ENCODE peak calls at places on chromosomes 11 and 22, in four cellular contexts. One of them, this sample, is unnamed.

GRCh38 chr11:72613977-72614376 is 60.2 kb downstream of the PDE2A start:
- DNase-seq in fibroblast of pulmonary artery: no peak
- DNase-seq in mucosa of descending colon: peak
- DNase-seq in mammary epithelial cell: no peak
- DNase-seq in this sample: peak

GRCh38 chr22:17135153-17135760 is 14.1 kb upstream of the TMEM121B start:
- DNase-seq in mammary epithelial cell: no peak
- DNase-seq in fibroblast of pulmonary artery: no peak
- DNase-seq in mucosa of descending colon: no peak
- DNase-seq in this sample: no peak

GRCh38 chr22:46537221-46537945 is at the start of gene CELSR1:
- DNase-seq in mucosa of descending colon: peak
- DNase-seq in fibroblast of pulmonary artery: peak
- DNase-seq in mammary epithelial cell: peak
- DNase-seq in this sample: peak

GRCh38 chr11:118102721-118103261 is 16.0 kb upstream of the SMIM35 start:
- DNase-seq in fibroblast of pulmonary artery: no peak
- DNase-seq in mammary epithelial cell: no peak
- DNase-seq in mucosa of descending colon: no peak
- DNase-seq in this sample: no peak

GRCh38 chr11:32279672-32280071 is 155.7 kb downstream of the WT1 start:
- DNase-seq in mammary epithelial cell: no peak
- DNase-seq in mucosa of descending colon: no peak
- DNase-seq in fibroblast of pulmonary artery: no peak
- DNase-seq in this sample: no peak

GRCh38 chr11:18005376-18006129 is 7.3 kb downstream of the SERGEF start:
- DNase-seq in fibroblast of pulmonary artery: no peak
- DNase-seq in mucosa of descending colon: no peak
- DNase-seq in mammary epithelial cell: no peak
- DNase-seq in this sample: no peak

GRCh38 chr11:63237413-63237812 is 6.0 kb downstream of the SLC22A25 start:
- DNase-seq in fibroblast of pulmonary artery: no peak
- DNase-seq in mucosa of descending colon: no peak
- DNase-seq in mammary epithelial cell: no peak
- DNase-seq in this sample: no peak

GRCh38 chr11:72308226-72309073 is 64.5 kb upstream of the PHOX2A start:
- DNase-seq in mucosa of descending colon: no peak
- DNase-seq in mammary epithelial cell: peak
- DNase-seq in fibroblast of pulmonary artery: peak
- DNase-seq in this sample: peak

GRCh38 chr11:33827206-33827605 is 52.9 kb upstream of the FBXO3 start:
- DNase-seq in fibroblast of pulmonary artery: no peak
- DNase-seq in mucosa of descending colon: no peak
- DNase-seq in mammary epithelial cell: no peak
- DNase-seq in this sample: no peak

GRCh38 chr11:78254263-78254662 is 65.5 kb downstream of the USP35 start:
- DNase-seq in mucosa of descending colon: no peak
- DNase-seq in fibroblast of pulmonary artery: no peak
- DNase-seq in mammary epithelial cell: no peak
- DNase-seq in this sample: no peak

GRCh38 chr11:111911563-111912401 is at the start of gene CRYAB:
- DNase-seq in fibroblast of pulmonary artery: peak
- DNase-seq in mammary epithelial cell: peak
- DNase-seq in mucosa of descending colon: peak
- DNase-seq in this sample: no peak

GRCh38 chr11:10679644-10680043 is 13.9 kb downstream of the IRAG1 start:
- DNase-seq in fibroblast of pulmonary artery: no peak
- DNase-seq in mucosa of descending colon: no peak
- DNase-seq in mammary epithelial cell: no peak
- DNase-seq in this sample: no peak

GRCh38 chr11:84812351-84813083 is 814.6 kb downstream of the DLG2 start:
- DNase-seq in mucosa of descending colon: no peak
- DNase-seq in mammary epithelial cell: no peak
- DNase-seq in fibroblast of pulmonary artery: no peak
- DNase-seq in this sample: no peak

GRCh38 chr11:15289718-15290117 is 175.0 kb downstream of the INSC start:
- DNase-seq in mucosa of descending colon: no peak
- DNase-seq in mammary epithelial cell: no peak
- DNase-seq in fibroblast of pulmonary artery: no peak
- DNase-seq in this sample: no peak

GRCh38 chr11:61429346-61429690 is 457 bp downstream of the CPSF7 start:
- DNase-seq in mammary epithelial cell: peak
- DNase-seq in mucosa of descending colon: peak
- DNase-seq in fibroblast of pulmonary artery: peak
- DNase-seq in this sample: peak

GRCh38 chr22:19718255-19719054 is 4.2 kb downstream of the SEPTIN5 start:
- DNase-seq in mucosa of descending colon: no peak
- DNase-seq in fibroblast of pulmonary artery: no peak
- DNase-seq in mammary epithelial cell: no peak
- DNase-seq in this sample: peak

GRCh38 chr11:117074122-117074521 is 24.1 kb downstream of the SIK3 start:
- DNase-seq in mammary epithelial cell: no peak
- DNase-seq in fibroblast of pulmonary artery: no peak
- DNase-seq in mucosa of descending colon: no peak
- DNase-seq in this sample: no peak

GRCh38 chr11:30911247-30911646 is 325.1 kb upstream of the MPPED2 start:
- DNase-seq in mammary epithelial cell: no peak
- DNase-seq in mucosa of descending colon: no peak
- DNase-seq in fibroblast of pulmonary artery: no peak
- DNase-seq in this sample: no peak

GRCh38 chr11:77106321-77106720 is 3.7 kb downstream of the OMP start:
- DNase-seq in mucosa of descending colon: peak
- DNase-seq in mammary epithelial cell: no peak
- DNase-seq in fibroblast of pulmonary artery: no peak
- DNase-seq in this sample: no peak

GRCh38 chr11:9625158-9625557 is 38.7 kb upstream of the SWAP70 start:
- DNase-seq in mammary epithelial cell: peak
- DNase-seq in fibroblast of pulmonary artery: no peak
- DNase-seq in mucosa of descending colon: no peak
- DNase-seq in this sample: no peak

GRCh38 chr22:48249721-48250268 is 1487.3 kb downstream of the TBC1D22A start:
- DNase-seq in mucosa of descending colon: no peak
- DNase-seq in fibroblast of pulmonary artery: no peak
- DNase-seq in mammary epithelial cell: no peak
- DNase-seq in this sample: no peak

GRCh38 chr22:38505595-38506117 is 455 bp downstream of the DDX17 start:
- DNase-seq in mammary epithelial cell: peak
- DNase-seq in mucosa of descending colon: peak
- DNase-seq in fibroblast of pulmonary artery: peak
- DNase-seq in this sample: peak

GRCh38 chr22:25482091-25482760 is 82.2 kb upstream of the GRK3 start:
- DNase-seq in mucosa of descending colon: no peak
- DNase-seq in mammary epithelial cell: no peak
- DNase-seq in fibroblast of pulmonary artery: no peak
- DNase-seq in this sample: no peak

GRCh38 chr22:17402304-17402703 is 33.0 kb downstream of the CECR2 start:
- DNase-seq in mucosa of descending colon: no peak
- DNase-seq in mammary epithelial cell: no peak
- DNase-seq in fibroblast of pulmonary artery: no peak
- DNase-seq in this sample: no peak

GRCh38 chr11:67504023-67504949 is 877 bp downstream of the PITPNM1 start:
- DNase-seq in fibroblast of pulmonary artery: peak
- DNase-seq in mammary epithelial cell: peak
- DNase-seq in mucosa of descending colon: no peak
- DNase-seq in this sample: peak

GRCh38 chr11:2951235-2952110 is 22.3 kb upstream of the PHLDA2 start:
- DNase-seq in fibroblast of pulmonary artery: peak
- DNase-seq in mucosa of descending colon: no peak
- DNase-seq in mammary epithelial cell: peak
- DNase-seq in this sample: no peak

GRCh38 chr11:97620012-97620411 is 1230.2 kb downstream of the JRKL start:
- DNase-seq in mucosa of descending colon: no peak
- DNase-seq in fibroblast of pulmonary artery: no peak
- DNase-seq in mammary epithelial cell: no peak
- DNase-seq in this sample: no peak

GRCh38 chr11:7691759-7692334 is 14.4 kb downstream of the OVCH2 start:
- DNase-seq in fibroblast of pulmonary artery: peak
- DNase-seq in mammary epithelial cell: no peak
- DNase-seq in mucosa of descending colon: no peak
- DNase-seq in this sample: no peak

DNA sequence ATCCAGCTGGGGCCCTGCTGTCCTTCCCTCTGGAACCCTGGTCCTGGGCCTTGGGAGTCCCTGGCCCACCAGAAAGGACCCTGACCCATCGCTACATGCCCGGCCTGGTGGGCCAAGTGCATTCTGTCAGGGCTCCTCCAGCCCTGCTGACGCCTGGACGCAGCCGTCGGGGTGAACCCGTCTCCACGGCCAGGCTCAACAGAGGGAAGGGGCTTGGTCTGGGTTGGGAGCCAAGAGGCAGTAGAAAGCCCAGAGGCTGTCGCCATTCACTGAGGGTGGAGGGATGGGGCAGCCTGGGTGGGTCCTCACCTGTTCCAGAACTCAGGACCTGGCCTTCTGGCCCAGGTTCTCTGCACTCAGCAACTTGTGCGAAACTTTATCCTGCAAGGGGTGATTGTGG is 39.0 kb downstream of the TOLLIP start:
- DNase-seq in mucosa of descending colon: no peak
- DNase-seq in mammary epithelial cell: no peak
- DNase-seq in fibroblast of pulmonary artery: no peak
- DNase-seq in this sample: no peak
- TF ChIP-seq CTCF in mucosa of descending colon: no peak
- TF ChIP-seq CTCF in mammary epithelial cell: no peak
- TF ChIP-seq CTCF in fibroblast of pulmonary artery: no peak
- TF ChIP-seq CTCF in this sample: no peak

GRCh38 chr11:70616317-70616716 is 218.0 kb downstream of the CTTN start:
- DNase-seq in mucosa of descending colon: no peak
- DNase-seq in mammary epithelial cell: no peak
- DNase-seq in fibroblast of pulmonary artery: no peak
- DNase-seq in this sample: no peak

GRCh38 chr11:70615036-70615875 is 216.9 kb downstream of the CTTN start:
- DNase-seq in mammary epithelial cell: no peak
- DNase-seq in fibroblast of pulmonary artery: no peak
- DNase-seq in mucosa of descending colon: no peak
- DNase-seq in this sample: no peak

GRCh38 chr11:70612459-70613141 is 214.3 kb downstream of the CTTN start:
- DNase-seq in fibroblast of pulmonary artery: no peak
- DNase-seq in mammary epithelial cell: no peak
- DNase-seq in mucosa of descending colon: peak
- DNase-seq in this sample: no peak

GRCh38 chr11:70611890-70612289 is 213.6 kb downstream of the CTTN start:
- DNase-seq in mammary epithelial cell: no peak
- DNase-seq in mucosa of descending colon: peak
- DNase-seq in fibroblast of pulmonary artery: no peak
- DNase-seq in this sample: no peak

GRCh38 chr11:70614034-70614681 is 215.8 kb downstream of the CTTN start:
- DNase-seq in mucosa of descending colon: no peak
- DNase-seq in mammary epithelial cell: no peak
- DNase-seq in fibroblast of pulmonary artery: no peak
- DNase-seq in this sample: no peak
- TF ChIP-seq CTCF in mucosa of descending colon: no peak
- TF ChIP-seq CTCF in mammary epithelial cell: no peak
- TF ChIP-seq CTCF in fibroblast of pulmonary artery: no peak
- TF ChIP-seq CTCF in this sample: no peak

GRCh38 chr22:24474649-24475048 is 20.5 kb upstream of the UPB1 start:
- DNase-seq in fibroblast of pulmonary artery: no peak
- DNase-seq in mucosa of descending colon: no peak
- DNase-seq in mammary epithelial cell: no peak
- DNase-seq in this sample: no peak

GRCh38 chr22:24471570-24471969 is 23.6 kb upstream of the UPB1 start:
- DNase-seq in fibroblast of pulmonary artery: peak
- DNase-seq in mucosa of descending colon: no peak
- DNase-seq in mammary epithelial cell: no peak
- DNase-seq in this sample: no peak

GRCh38 chr22:24473278-24473677 is 21.9 kb upstream of the UPB1 start:
- DNase-seq in mammary epithelial cell: no peak
- DNase-seq in fibroblast of pulmonary artery: no peak
- DNase-seq in mucosa of descending colon: no peak
- DNase-seq in this sample: no peak

DNA sequence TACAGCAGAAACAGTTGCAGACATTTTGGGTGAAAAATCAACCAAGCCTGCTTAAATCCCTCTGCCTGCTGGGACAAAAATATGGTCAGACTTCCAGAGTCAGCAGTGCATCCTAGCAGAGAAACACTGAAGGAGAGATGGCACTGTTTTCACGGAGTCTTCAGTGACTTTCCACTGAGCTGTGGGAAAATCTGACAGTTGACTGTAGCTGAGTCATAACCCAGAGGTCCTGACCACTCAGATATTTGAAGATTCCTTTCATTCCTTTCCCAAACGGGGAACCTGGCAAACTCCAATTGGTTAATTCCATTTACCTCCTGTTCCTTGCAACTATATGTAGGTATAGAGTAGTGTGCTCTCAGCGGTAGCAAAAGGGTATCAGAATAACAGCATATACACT is 20.9 kb upstream of the UPB1 start:
- DNase-seq in fibroblast of pulmonary artery: peak
- DNase-seq in mammary epithelial cell: peak
- DNase-seq in mucosa of descending colon: no peak
- DNase-seq in this sample: no peak
- TF ChIP-seq CTCF in fibroblast of pulmonary artery: no peak
- TF ChIP-seq CTCF in mammary epithelial cell: no peak
- TF ChIP-seq CTCF in mucosa of descending colon: no peak
- TF ChIP-seq CTCF in this sample: no peak

GRCh38 chr11:124415356-124415923 is 9.2 kb downstream of the OR8B4 start:
- DNase-seq in mammary epithelial cell: no peak
- DNase-seq in mucosa of descending colon: no peak
- DNase-seq in fibroblast of pulmonary artery: peak
- DNase-seq in this sample: peak
- TF ChIP-seq CTCF in mammary epithelial cell: peak
- TF ChIP-seq CTCF in mucosa of descending colon: peak
- TF ChIP-seq CTCF in fibroblast of pulmonary artery: peak
- TF ChIP-seq CTCF in this sample: peak